ENCODE peak calls at places on chromosomes 16 and 17, in five cellular contexts. D is heart right ventricle; T is CD4-positive, alpha-beta T cell; N is ovary; E is adrenal gland. Q is an unnamed sample.

GRCh38 chr16:72769876-72770275 is 278.1 kb downstream of the ZFHX3 start:
- DNase-seq in T (no peak), E (no peak), D (no peak), N (no peak), Q (no peak)

GRCh38 chr16:31002252-31002700 is 8.2 kb downstream of the STX1B start:
- DNase-seq in T (no peak), E (no peak), N (no peak), D (no peak), Q (no peak)

GRCh38 chr16:70685938-70686375 is at the start of gene MTSS2:
- DNase-seq in E (peak; percentile 94), T (no peak), D (peak; percentile 89), N (peak; percentile 92), Q (peak; percentile 95)

GRCh38 chr17:76940738-76941350 is 72.6 kb downstream of the MGAT5B start:
- DNase-seq in D (no peak), E (no peak), N (no peak), T (no peak), Q (no peak)

GRCh38 chr17:43940630-43941029 is 1.6 kb downstream of the PPY start:
- DNase-seq in E (no peak), D (no peak), T (no peak), N (no peak), Q (peak; percentile 66)

GRCh38 chr17:44556114-44556853 is 1.0 kb upstream of the FZD2 start:
- DNase-seq in N (peak; percentile 45), D (peak; percentile 18), E (peak; percentile 18), T (no peak), Q (peak; percentile 68)

GRCh38 chr17:2980904-2981246 is 82.5 kb downstream of the OR1D5 start:
- DNase-seq in N (no peak), T (no peak), D (no peak), E (no peak), Q (no peak)

GRCh38 chr17:56708220-56708567 is 114.7 kb downstream of the NOG start:
- DNase-seq in E (no peak), D (no peak), T (no peak), N (no peak), Q (no peak)

GRCh38 chr16:75288181-75288580 is 36.8 kb upstream of the BCAR1 start:
- DNase-seq in T (no peak), E (no peak), D (no peak), N (no peak), Q (no peak)

GRCh38 chr17:54270499-54270898 is 447.8 kb downstream of the KIF2B start:
- DNase-seq in E (no peak), N (no peak), T (no peak), D (no peak), Q (no peak)

GRCh38 chr17:27569257-27569722 is 61.7 kb upstream of the LGALS9 start:
- DNase-seq in N (peak; percentile 45), D (no peak), E (peak; percentile 49), T (no peak), Q (peak; percentile 63)

GRCh38 chr17:81517339-81518112 is 4.9 kb upstream of the ACTG1 start:
- DNase-seq in D (peak; percentile 14), E (no peak), N (no peak), T (no peak), Q (no peak)

GRCh38 chr16:3492356-3492755 is 2.9 kb downstream of the C16orf90 start:
- DNase-seq in E (no peak), T (no peak), N (no peak), D (no peak), Q (no peak)

GRCh38 chr17:2690165-2691068 is 21.1 kb downstream of the CLUH start:
- DNase-seq in T (no peak), D (peak; percentile 24), N (peak; percentile 21), E (no peak), Q (peak; percentile 6)

GRCh38 chr17:79970576-79971068 is 65.0 kb downstream of the TBC1D16 start:
- DNase-seq in E (peak; percentile 75), N (no peak), T (no peak), D (no peak), Q (peak; percentile 75)

GRCh38 chr17:7705269-7706255 is 560 bp downstream of the EFNB3 start:
- DNase-seq in D (no peak), T (no peak), N (no peak), E (no peak), Q (no peak)

GRCh38 chr16:58096249-58096648 is 32.9 kb downstream of the CFAP20 start:
- DNase-seq in D (no peak), T (no peak), N (no peak), E (no peak), Q (no peak)

DNA sequence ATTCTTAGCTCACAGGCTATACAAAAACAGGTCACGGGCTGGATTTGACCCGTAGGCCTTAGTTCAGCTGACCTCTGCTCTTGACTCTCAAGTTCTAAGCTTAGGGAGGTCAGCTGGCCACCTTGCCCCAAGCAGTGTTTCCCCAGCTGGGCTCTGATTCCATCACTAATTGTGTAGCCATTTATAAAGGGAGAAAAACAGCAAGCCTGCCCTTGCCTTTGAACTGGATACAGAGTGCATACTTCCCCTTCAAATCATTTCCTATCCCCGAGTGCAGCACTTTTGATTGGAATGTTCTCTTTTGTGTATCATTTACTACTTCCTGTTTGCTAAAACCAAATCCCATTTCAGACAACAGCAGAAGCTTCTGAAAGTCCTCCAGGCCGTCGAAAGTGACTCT is 153.6 kb downstream of the KATNIP start:
- DNase-seq in T (no peak), N (no peak), D (no peak), E (no peak), Q (no peak)
- H3K27ac ChIP-seq in T (no peak overlapping the region), N (no peak overlapping the region), D (no peak overlapping the region), E (peak overlapping the region; percentile 65), Q (no peak overlapping the region)

DNA sequence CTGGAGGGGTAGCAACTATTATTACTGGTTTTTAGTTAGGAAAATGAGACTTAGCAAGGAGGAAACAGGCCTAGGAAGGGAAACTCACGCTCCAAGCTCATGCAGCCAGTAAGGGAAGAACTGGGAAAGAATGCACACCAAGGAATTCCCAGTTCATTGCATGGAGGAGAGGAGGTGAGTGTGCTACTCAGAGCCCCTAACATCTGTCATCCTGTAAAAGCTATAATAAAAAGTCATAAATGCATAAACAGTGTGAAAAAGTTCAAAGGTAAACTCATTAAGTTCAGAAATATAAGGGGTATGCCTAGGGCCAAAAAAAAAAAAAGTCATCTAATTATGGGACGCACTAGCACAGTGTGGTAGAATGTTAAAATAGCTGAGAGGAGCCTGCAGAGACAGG is 25.9 kb downstream of the TMEM98 start:
- DNase-seq in D (no peak), E (no peak), T (no peak), N (no peak), Q (no peak)
- H3K27ac ChIP-seq in D (no peak overlapping the region), E (no peak overlapping the region), T (no peak overlapping the region), N (no peak overlapping the region), Q (peak overlapping the region; percentile 78)

GRCh38 chr16:14485811-14486519 is 144.1 kb downstream of the PARN start:
- DNase-seq in E (no peak), T (no peak), N (no peak), D (no peak), Q (no peak)

GRCh38 chr16:14489460-14489859 is 140.6 kb downstream of the PARN start:
- DNase-seq in E (no peak), D (no peak), N (no peak), T (no peak), Q (peak; percentile 46)

GRCh38 chr16:14485131-14485551 is 144.9 kb downstream of the PARN start:
- DNase-seq in E (no peak), N (no peak), T (no peak), D (no peak), Q (no peak)

GRCh38 chr16:14487579-14487978 is 142.5 kb downstream of the PARN start:
- DNase-seq in T (no peak), E (no peak), D (no peak), N (no peak), Q (no peak)

DNA sequence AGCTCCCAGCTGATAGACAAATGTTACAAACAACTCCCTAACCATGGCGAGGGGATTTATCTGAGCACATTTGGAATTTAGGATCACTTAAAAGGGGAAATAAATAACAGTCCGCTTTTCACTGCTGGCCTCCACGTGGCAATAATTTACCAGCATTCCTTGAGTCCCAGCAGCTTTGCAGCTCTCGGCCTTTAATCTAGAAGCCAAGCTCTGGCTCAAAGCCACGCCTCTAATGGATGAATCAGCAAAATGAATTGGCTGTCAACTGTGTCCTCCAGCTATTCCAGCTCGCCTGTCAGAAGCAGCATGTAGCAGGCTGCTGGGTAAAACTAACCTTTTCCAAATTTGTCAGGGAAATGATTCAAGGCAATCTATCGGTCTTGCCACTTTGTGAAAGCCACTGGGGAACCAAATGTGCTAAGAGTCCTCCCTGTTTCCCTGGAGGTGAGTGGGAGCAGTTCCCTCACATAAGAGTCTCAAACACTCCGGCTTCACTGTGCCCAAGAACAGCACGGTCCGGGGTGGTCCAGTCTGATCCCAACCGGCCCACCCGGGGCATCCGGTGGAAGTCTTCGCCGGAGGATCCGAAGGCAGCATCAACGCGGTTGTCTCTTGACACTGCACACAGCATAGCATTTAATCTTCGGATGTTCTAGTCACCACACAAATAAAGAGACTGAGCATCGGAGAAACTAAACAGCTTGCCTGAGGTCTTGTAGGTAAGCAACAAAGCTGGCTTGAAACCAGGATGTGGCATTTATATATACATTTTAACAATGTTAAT is 143.3 kb downstream of the PARN start:
- DNase-seq in E (peak; percentile 94), D (peak; percentile 53), N (peak; percentile 91), T (no peak), Q (peak; percentile 92)
- H3K27ac ChIP-seq in E (peak overlapping the region; percentile 88), D (peak overlapping the region; percentile 82), N (no peak overlapping the region), T (no peak overlapping the region), Q (peak overlapping the region; percentile 64)

GRCh38 chr16:87199379-87199778 is 117.8 kb downstream of the C16orf95 start:
- DNase-seq in E (no peak), T (no peak), N (no peak), D (no peak), Q (no peak)
- H3K27ac ChIP-seq in E (no peak overlapping the region), T (no peak overlapping the region), N (no peak overlapping the region), D (no peak overlapping the region), Q (no peak overlapping the region)

DNA sequence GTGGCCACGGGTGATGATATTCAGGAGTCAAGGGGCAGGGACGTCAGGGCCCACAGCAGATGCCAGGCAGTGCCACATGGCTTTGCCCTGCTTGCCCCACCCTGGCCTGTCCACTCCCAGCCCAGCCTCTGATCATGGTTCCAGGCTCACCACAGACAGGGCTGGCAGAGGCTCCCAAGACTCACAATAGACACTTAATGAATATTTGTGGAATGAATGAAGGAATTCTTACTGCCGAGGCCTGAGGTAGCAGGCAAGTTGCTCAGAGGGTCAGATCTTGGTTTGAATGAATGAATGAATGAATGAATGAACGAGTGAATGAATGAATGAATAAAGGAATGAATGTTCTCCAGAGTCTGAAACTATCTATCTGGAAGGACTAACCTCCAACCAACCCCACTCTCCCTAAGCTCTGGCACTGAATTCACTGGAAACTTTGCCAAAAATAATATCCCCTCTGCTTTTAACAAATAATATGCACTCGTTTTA is 60.9 kb downstream of the RAI1 start:
- DNase-seq in N (no peak), D (no peak), T (no peak), E (no peak), Q (no peak)
- H3K27ac ChIP-seq in N (no peak overlapping the region), D (no peak overlapping the region), T (no peak overlapping the region), E (peak overlapping the region; percentile 85), Q (peak overlapping the region; percentile 97)

GRCh38 chr17:75513667-75514052 is 1.7 kb downstream of the CASKIN2 start:
- DNase-seq in E (no peak), D (peak; percentile 15), T (no peak), N (peak; percentile 25), Q (no peak)
- H3K27ac ChIP-seq in E (peak overlapping the region; percentile 93), D (peak overlapping the region; percentile 98), T (no peak overlapping the region), N (peak overlapping the region; percentile 69), Q (no peak overlapping the region)

DNA sequence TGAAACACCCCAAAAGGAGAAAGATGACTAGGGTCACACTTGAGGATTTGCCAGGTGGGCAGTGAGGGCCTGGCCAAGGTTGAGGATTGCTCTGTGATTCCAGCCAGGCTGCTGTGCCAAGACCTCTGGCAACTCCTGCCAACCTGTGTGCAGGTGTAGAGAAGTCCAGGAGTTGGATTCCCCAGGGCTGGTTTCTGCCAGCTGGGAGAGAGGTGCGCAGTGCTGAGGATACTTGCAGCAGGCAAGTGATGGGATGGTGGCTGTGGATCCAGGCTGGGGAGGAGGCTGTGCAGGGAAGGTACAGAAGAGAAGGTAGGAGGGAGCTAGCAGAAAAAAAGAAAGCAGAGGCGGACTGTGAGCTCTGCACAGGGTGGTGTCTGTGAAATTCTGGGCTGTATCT is 6.6 kb downstream of the RIPOR1 start:
- DNase-seq in T (no peak), E (no peak), N (no peak), D (no peak), Q (no peak)
- H3K27ac ChIP-seq in T (no peak overlapping the region), E (no peak overlapping the region), N (no peak overlapping the region), D (no peak overlapping the region), Q (no peak overlapping the region)